ENCODE peak calls at places on chromosomes 12 and 14, in six cellular contexts. L, M, D, Q, V and S are unnamed samples.

GRCh38 chr14:93045965-93046695 is 69.6 kb downstream of the ITPK1 start:
- DNase-seq in L (no peak), M (no peak), D (peak), Q (no peak), V (no peak), S (no peak)

GRCh38 chr12:131075611-131076010 is 121.9 kb downstream of the ADGRD1 start:
- DNase-seq in L (no peak), M (no peak), D (no peak), Q (no peak), V (no peak), S (no peak)

GRCh38 chr12:13362260-13362841 is 165.8 kb downstream of the EMP1 start:
- DNase-seq in L (peak), M (no peak), D (no peak), Q (peak), V (peak), S (peak)

GRCh38 chr12:57637364-57637763 is 4.4 kb upstream of the B4GALNT1 start:
- DNase-seq in L (no peak), M (no peak), D (no peak), Q (no peak), V (no peak), S (no peak)

GRCh38 chr12:95623554-95624170 is 72.4 kb upstream of the USP44 start:
- DNase-seq in L (no peak), M (no peak), D (peak), Q (no peak), V (no peak), S (no peak)

GRCh38 chr14:91835920-91836843 is 31.2 kb downstream of the TC2N start:
- DNase-seq in L (no peak), M (peak), D (no peak), Q (peak), V (peak), S (no peak)

GRCh38 chr14:22973217-22974032 is 8.9 kb downstream of the AJUBA start:
- DNase-seq in L (no peak), M (no peak), D (no peak), Q (peak), V (no peak), S (no peak)

GRCh38 chr12:27505124-27505523 is 18.9 kb upstream of the PPFIBP1 start:
- DNase-seq in L (no peak), M (no peak), D (no peak), Q (no peak), V (no peak), S (no peak)

GRCh38 chr12:68374315-68374982 is 42.3 kb upstream of the MDM1 start:
- DNase-seq in L (no peak), M (no peak), D (no peak), Q (no peak), V (no peak), S (no peak)